ENCODE peak calls at places on chromosomes 5 and 9, in eight cellular contexts. R is amygdala; I is T-cell; V is Daoy; L is EL; D is GM03348; S is activated naive CD4-positive, alpha-beta T cell; T is Panc1. E is an unnamed sample.

GRCh38 chr5:139954462-139954861 is 88.6 kb downstream of the NRG2 start:
- DNase-seq in R (no peak), I (no peak), V (no peak), L (no peak), D (no peak), S (no peak), T (no peak), E (no peak)

GRCh38 chr9:134058716-134059115 is 9.1 kb downstream of the BRD3 start:
- DNase-seq in R (no peak), I (no peak), V (peak; percentile 79), L (peak; percentile 62), D (peak; percentile 52), S (no peak), T (no peak), E (peak; percentile 54)

GRCh38 chr5:65539827-65540226 is 23.1 kb downstream of the CENPK start:
- DNase-seq in R (no peak), I (no peak), V (peak; percentile 7), L (no peak), D (no peak), S (no peak), T (no peak), E (no peak)

GRCh38 chr5:109224276-109224675 is 185.5 kb downstream of the PJA2 start:
- DNase-seq in R (no peak), I (no peak), V (no peak), L (no peak), D (no peak), S (no peak), T (no peak), E (no peak)

GRCh38 chr5:72209515-72210115 is 102.3 kb downstream of the MAP1B start:
- DNase-seq in R (peak; percentile 35), I (no peak), V (peak; percentile 68), L (peak; percentile 45), D (no peak), S (no peak), T (no peak), E (no peak)

GRCh38 chr9:17802249-17802857 is 223.5 kb downstream of the SH3GL2 start:
- DNase-seq in R (no peak), I (no peak), V (no peak), L (peak; percentile 13), D (peak; percentile 43), S (no peak), T (no peak), E (peak; percentile 12)

GRCh38 chr5:124923131-124923530 is 176.7 kb upstream of the ZNF608 start:
- DNase-seq in R (peak; percentile 83), I (no peak), V (no peak), L (no peak), D (no peak), S (no peak), T (no peak), E (no peak)

GRCh38 chr5:173103411-173103810 is 40.9 kb upstream of the BNIP1 start:
- DNase-seq in R (no peak), I (no peak), V (no peak), L (no peak), D (no peak), S (no peak), T (no peak), E (no peak)

GRCh38 chr9:95074632-95075269 is 242.8 kb downstream of the FANCC start:
- DNase-seq in R (no peak), I (no peak), V (no peak), L (no peak), D (no peak), S (no peak), T (no peak), E (no peak)

E was measured in AG08396.